ENCODE peak calls at places on chromosomes 16 and 17, in seven cellular contexts. L, O, U, B, W, T and R are unnamed samples. For H3K36me3, the result is how much of the 10 kb centered on the place peaks cover.

GRCh38 chr16:86669937-86670772 is 91.8 kb downstream of the FOXL1 start:
- DNase-seq in L (no peak), O (no peak), U (no peak), B (no peak), W (no peak), T (no peak), R (no peak)

GRCh38 chr17:7130626-7131467 is 16.2 kb upstream of the ASGR2 start:
- DNase-seq in L (no peak), O (no peak), U (no peak), B (no peak), W (no peak), T (peak), R (peak)

GRCh38 chr17:80584171-80584905 is 39.7 kb downstream of the RPTOR start:
- DNase-seq in L (no peak), O (no peak), U (no peak), B (no peak), W (no peak), T (no peak), R (peak)

GRCh38 chr17:27506348-27507218 is 50.3 kb downstream of the KSR1 start:
- DNase-seq in L (no peak), O (no peak), U (no peak), B (no peak), W (no peak), T (peak), R (peak)

GRCh38 chr17:30414486-30414885 is 35.8 kb downstream of the CPD start:
- DNase-seq in L (no peak), O (no peak), U (no peak), B (no peak), W (no peak), T (no peak), R (no peak)

GRCh38 chr17:75508122-75508719 is 7.1 kb downstream of the CASKIN2 start:
- DNase-seq in L (no peak), O (no peak), U (no peak), B (no peak), W (no peak), T (no peak), R (no peak)

GRCh38 chr16:57894390-57895080 is 76.4 kb downstream of the CNGB1 start:
- DNase-seq in L (no peak), O (no peak), U (no peak), B (no peak), W (no peak), T (no peak), R (no peak)

GRCh38 chr16:87583453-87584131 is 18.7 kb upstream of the JPH3 start:
- DNase-seq in L (no peak), O (no peak), U (no peak), B (peak), W (no peak), T (no peak), R (peak)

GRCh38 chr17:45861185-45861584 is 16.5 kb downstream of the SPPL2C start:
- DNase-seq in L (no peak), O (no peak), U (no peak), B (no peak), W (no peak), T (no peak), R (no peak)

GRCh38 chr16:69234460-69234859 is 47.5 kb downstream of the SNTB2 start:
- DNase-seq in L (no peak), O (peak), U (no peak), B (no peak), W (no peak), T (no peak), R (no peak)

GRCh38 chr16:81866820-81867440 is 87.8 kb downstream of the PLCG2 start:
- DNase-seq in L (no peak), O (no peak), U (peak), B (peak), W (peak), T (no peak), R (no peak)

GRCh38 chr16:15034266-15035162 is 21.4 kb downstream of the NTAN1 start:
- DNase-seq in L (no peak), O (no peak), U (no peak), B (no peak), W (no peak), T (no peak), R (peak)

GRCh38 chr17:42010898-42011516 is 6.2 kb downstream of the DNAJC7 start:
- DNase-seq in L (no peak), O (peak), U (peak), B (no peak), W (no peak), T (no peak), R (no peak)

GRCh38 chr16:57801856-57802634 is at the start of gene KIFC3:
- DNase-seq in L (peak), O (peak), U (peak), B (peak), W (peak), T (peak), R (peak)

GRCh38 chr17:10172241-10172741 is 26.1 kb downstream of the GAS7 start:
- DNase-seq in L (no peak), O (no peak), U (no peak), B (no peak), W (no peak), T (no peak), R (no peak)

GRCh38 chr17:41538565-41538991 is 10.5 kb upstream of the KRT19 start:
- DNase-seq in L (no peak), O (no peak), U (no peak), B (no peak), W (no peak), T (no peak), R (no peak)

GRCh38 chr16:4548124-4548523 is 8.0 kb upstream of the C16orf96 start:
- DNase-seq in L (no peak), O (peak), U (no peak), B (no peak), W (no peak), T (no peak), R (no peak)

GRCh38 chr16:64312292-64312691 is 809.6 kb downstream of the CDH11 start:
- DNase-seq in L (no peak), O (no peak), U (no peak), B (no peak), W (no peak), T (no peak), R (no peak)

GRCh38 chr17:79612468-79613194 is 1.8 kb upstream of the RBFOX3 start:
- DNase-seq in L (no peak), O (peak), U (peak), B (peak), W (peak), T (peak), R (peak)

GRCh38 chr17:67696853-67697505 is 20.8 kb upstream of the NOL11 start:
- DNase-seq in L (no peak), O (no peak), U (no peak), B (no peak), W (no peak), T (no peak), R (no peak)

GRCh38 chr17:81035389-81036127 is 607 bp downstream of the BAIAP2 start:
- DNase-seq in L (no peak), O (no peak), U (no peak), B (no peak), W (peak), T (no peak), R (peak)

GRCh38 chr16:22971346-22971924 is 157.5 kb downstream of the HS3ST2 start:
- DNase-seq in L (no peak), O (no peak), U (no peak), B (no peak), W (no peak), T (no peak), R (no peak)

GRCh38 chr17:75975757-75976174 is 3.2 kb downstream of the ACOX1 start:
- DNase-seq in L (no peak), O (no peak), U (no peak), B (no peak), W (no peak), T (no peak), R (no peak)

GRCh38 chr17:77087650-77088454 is 52.9 kb upstream of the SEC14L1 start:
- DNase-seq in L (no peak), O (no peak), U (no peak), B (no peak), W (no peak), T (no peak), R (no peak)
- H3K36me3 ChIP-seq in L (under half), O (under half), U (under half), B (under half), W (under half), T (under half), R (under half)

GRCh38 chr16:19503461-19504075 is 18.3 kb downstream of the GDE1 start:
- DNase-seq in L (no peak), O (no peak), U (no peak), B (no peak), W (no peak), T (no peak), R (no peak)

GRCh38 chr16:19505600-19506303 is 16.1 kb downstream of the GDE1 start:
- DNase-seq in L (no peak), O (no peak), U (no peak), B (no peak), W (peak), T (no peak), R (peak)

GRCh38 chr16:19502395-19503131 is 19.3 kb downstream of the GDE1 start:
- DNase-seq in L (no peak), O (peak), U (peak), B (peak), W (peak), T (peak), R (peak)

GRCh38 chr16:19507882-19508281 is 14.0 kb downstream of the GDE1 start:
- DNase-seq in L (no peak), O (no peak), U (no peak), B (no peak), W (no peak), T (no peak), R (no peak)

GRCh38 chr16:19506965-19507364 is 14.9 kb downstream of the GDE1 start:
- DNase-seq in L (no peak), O (no peak), U (no peak), B (no peak), W (no peak), T (no peak), R (no peak)
- H3K36me3 ChIP-seq in L (under half), O (under half), U (under half), B (under half), W (under half), T (half or more), R (half or more)

GRCh38 chr17:21196126-21196525 is 17.8 kb downstream of the TMEM11 start:
- DNase-seq in L (no peak), O (no peak), U (no peak), B (no peak), W (peak), T (no peak), R (no peak)
- H3K36me3 ChIP-seq in L (under half), O (under half), U (under half), B (under half), W (under half), T (half or more), R (under half)

GRCh38 chr17:58510075-58510474 is 4.4 kb downstream of the MTMR4 start:
- DNase-seq in L (no peak), O (no peak), U (no peak), B (no peak), W (no peak), T (no peak), R (no peak)
- H3K36me3 ChIP-seq in L (half or more), O (under half), U (under half), B (under half), W (half or more), T (half or more), R (under half)

GRCh38 chr16:19705131-19705501 is 12.9 kb downstream of the KNOP1 start:
- DNase-seq in L (no peak), O (no peak), U (no peak), B (no peak), W (no peak), T (no peak), R (no peak)
- H3K36me3 ChIP-seq in L (under half), O (under half), U (under half), B (under half), W (under half), T (half or more), R (under half)